ENCODE peak calls at places on chromosome 16, in eight cellular contexts. One of them, this sample, is unnamed.

GRCh38 chr16:34801875-34802274 is 1342.5 kb downstream of the TP53TG3F start:
- DNase-seq in stimulated activated effector memory CD8-positive, alpha-beta T cell treated with anti-CD3 and anti-CD28 coated beads, Interleukin-12 subunit alpha, Interleukin-12 subunit beta, amount 100 ng/mL, for 72 hours: no peak
- DNase-seq in AG04449: no peak
- DNase-seq in NCI-H1930: no peak
- DNase-seq in CD4-positive, alpha-beta T cell: no peak
- DNase-seq in fibroblast of lung: no peak
- DNase-seq in hypothalamus: no peak
- DNase-seq in choroid plexus epithelial cell: no peak
- DNase-seq in this sample: no peak

GRCh38 chr16:6020162-6020980 is 922.8 kb upstream of the EEF2KMT start:
- DNase-seq in stimulated activated effector memory CD8-positive, alpha-beta T cell treated with anti-CD3 and anti-CD28 coated beads, Interleukin-12 subunit alpha, Interleukin-12 subunit beta, amount 100 ng/mL, for 72 hours: no peak
- DNase-seq in AG04449: no peak
- DNase-seq in NCI-H1930: no peak
- DNase-seq in CD4-positive, alpha-beta T cell: no peak
- DNase-seq in fibroblast of lung: no peak
- DNase-seq in hypothalamus: no peak
- DNase-seq in choroid plexus epithelial cell: no peak
- DNase-seq in this sample: no peak

GRCh38 chr16:29842732-29843346 is 20.2 kb downstream of the CDIPT start:
- DNase-seq in stimulated activated effector memory CD8-positive, alpha-beta T cell treated with anti-CD3 and anti-CD28 coated beads, Interleukin-12 subunit alpha, Interleukin-12 subunit beta, amount 100 ng/mL, for 72 hours: no peak
- DNase-seq in AG04449: no peak
- DNase-seq in NCI-H1930: no peak
- DNase-seq in CD4-positive, alpha-beta T cell: no peak
- DNase-seq in fibroblast of lung: no peak
- DNase-seq in hypothalamus: no peak
- DNase-seq in choroid plexus epithelial cell: peak
- DNase-seq in this sample: no peak

GRCh38 chr16:31112711-31113419 is 4.6 kb upstream of the KAT8 start:
- DNase-seq in stimulated activated effector memory CD8-positive, alpha-beta T cell treated with anti-CD3 and anti-CD28 coated beads, Interleukin-12 subunit alpha, Interleukin-12 subunit beta, amount 100 ng/mL, for 72 hours: no peak
- DNase-seq in AG04449: no peak
- DNase-seq in NCI-H1930: no peak
- DNase-seq in CD4-positive, alpha-beta T cell: no peak
- DNase-seq in fibroblast of lung: no peak
- DNase-seq in hypothalamus: no peak
- DNase-seq in choroid plexus epithelial cell: no peak
- DNase-seq in this sample: no peak

GRCh38 chr16:53061701-53062159 is 6.9 kb downstream of the CHD9 start:
- DNase-seq in stimulated activated effector memory CD8-positive, alpha-beta T cell treated with anti-CD3 and anti-CD28 coated beads, Interleukin-12 subunit alpha, Interleukin-12 subunit beta, amount 100 ng/mL, for 72 hours: no peak
- DNase-seq in AG04449: no peak
- DNase-seq in NCI-H1930: no peak
- DNase-seq in CD4-positive, alpha-beta T cell: no peak
- DNase-seq in fibroblast of lung: no peak
- DNase-seq in hypothalamus: peak
- DNase-seq in choroid plexus epithelial cell: no peak
- DNase-seq in this sample: no peak

GRCh38 chr16:27108826-27109665 is 42.3 kb downstream of the C16orf82 start:
- DNase-seq in stimulated activated effector memory CD8-positive, alpha-beta T cell treated with anti-CD3 and anti-CD28 coated beads, Interleukin-12 subunit alpha, Interleukin-12 subunit beta, amount 100 ng/mL, for 72 hours: no peak
- DNase-seq in AG04449: no peak
- DNase-seq in NCI-H1930: no peak
- DNase-seq in CD4-positive, alpha-beta T cell: no peak
- DNase-seq in fibroblast of lung: no peak
- DNase-seq in hypothalamus: no peak
- DNase-seq in choroid plexus epithelial cell: no peak
- DNase-seq in this sample: no peak

GRCh38 chr16:9345046-9345445 is 253.6 kb downstream of the HAPSTR1 start:
- DNase-seq in stimulated activated effector memory CD8-positive, alpha-beta T cell treated with anti-CD3 and anti-CD28 coated beads, Interleukin-12 subunit alpha, Interleukin-12 subunit beta, amount 100 ng/mL, for 72 hours: no peak
- DNase-seq in AG04449: no peak
- DNase-seq in NCI-H1930: no peak
- DNase-seq in CD4-positive, alpha-beta T cell: no peak
- DNase-seq in fibroblast of lung: no peak
- DNase-seq in hypothalamus: no peak
- DNase-seq in choroid plexus epithelial cell: no peak
- DNase-seq in this sample: no peak

GRCh38 chr16:29986231-29986630 is 9.2 kb downstream of the HIRIP3 start:
- DNase-seq in stimulated activated effector memory CD8-positive, alpha-beta T cell treated with anti-CD3 and anti-CD28 coated beads, Interleukin-12 subunit alpha, Interleukin-12 subunit beta, amount 100 ng/mL, for 72 hours: no peak
- DNase-seq in AG04449: no peak
- DNase-seq in NCI-H1930: no peak
- DNase-seq in CD4-positive, alpha-beta T cell: no peak
- DNase-seq in fibroblast of lung: no peak
- DNase-seq in hypothalamus: no peak
- DNase-seq in choroid plexus epithelial cell: no peak
- DNase-seq in this sample: no peak

GRCh38 chr16:19607610-19608280 is 52.2 kb downstream of the VPS35L start:
- DNase-seq in stimulated activated effector memory CD8-positive, alpha-beta T cell treated with anti-CD3 and anti-CD28 coated beads, Interleukin-12 subunit alpha, Interleukin-12 subunit beta, amount 100 ng/mL, for 72 hours: no peak
- DNase-seq in AG04449: no peak
- DNase-seq in NCI-H1930: no peak
- DNase-seq in CD4-positive, alpha-beta T cell: no peak
- DNase-seq in fibroblast of lung: no peak
- DNase-seq in hypothalamus: no peak
- DNase-seq in choroid plexus epithelial cell: peak
- DNase-seq in this sample: no peak

This sample was measured in NCI-H1105 treated with DMSO at 0.1 percent for 48 hours.